ENCODE peak calls at places on chromosomes 3 and 15, in four cellular contexts. Z is A549, M is WTC11, J is K562. Q is an unnamed sample.

GRCh38 chr3:8727793-8728517 is 5.6 kb upstream of the CAV3 start:
- DNase-seq in Z (no peak), M (no peak), J (no peak), Q (no peak)

GRCh38 chr3:149151843-149152242 is 22.4 kb downstream of the HPS3 start:
- DNase-seq in Z (no peak), M (no peak), J (peak), Q (no peak)

GRCh38 chr15:81235781-81236507 is 39.3 kb downstream of the IL16 start:
- DNase-seq in Z (no peak), M (no peak), J (peak), Q (no peak)

GRCh38 chr3:56702487-56703315 is 19.6 kb upstream of the TASOR start:
- DNase-seq in Z (peak), M (no peak), J (peak), Q (peak)

GRCh38 chr15:58864602-58865419 is 68.7 kb downstream of the SLTM start:
- DNase-seq in Z (no peak), M (peak), J (no peak), Q (peak)

GRCh38 chr3:155934215-155934614 is 63.8 kb downstream of the GMPS start:
- DNase-seq in Z (no peak), M (no peak), J (no peak), Q (no peak)

GRCh38 chr15:62110000-62110851 is 43.4 kb downstream of the C2CD4A start:
- DNase-seq in Z (peak), M (no peak), J (no peak), Q (no peak)

GRCh38 chr15:83446904-83447708 is at the start of gene SH3GL3:
- DNase-seq in Z (peak), M (peak), J (peak), Q (no peak)

GRCh38 chr3:123262868-123263267 is 61.1 kb downstream of the SEC22A start:
- DNase-seq in Z (no peak), M (no peak), J (no peak), Q (no peak)

GRCh38 chr3:177144922-177145321 is 52.4 kb downstream of the TBL1XR1 start:
- DNase-seq in Z (no peak), M (no peak), J (no peak), Q (no peak)

GRCh38 chr3:64074895-64075679 is 51.8 kb upstream of the PSMD6 start:
- DNase-seq in Z (no peak), M (no peak), J (no peak), Q (no peak)

GRCh38 chr3:165839296-165840076 is 2.3 kb upstream of the BCHE start:
- DNase-seq in Z (no peak), M (no peak), J (no peak), Q (no peak)

GRCh38 chr15:26460165-26460564 is 312.7 kb downstream of the GABRB3 start:
- DNase-seq in Z (no peak), M (no peak), J (no peak), Q (no peak)

GRCh38 chr3:107740992-107741896 is 218.5 kb downstream of the BBX start:
- DNase-seq in Z (no peak), M (no peak), J (peak), Q (peak)

GRCh38 chr3:89372456-89372855 is 265.0 kb downstream of the EPHA3 start:
- DNase-seq in Z (no peak), M (no peak), J (no peak), Q (no peak)

GRCh38 chr15:78840661-78841060 is 29.4 kb upstream of the ADAMTS7 start:
- DNase-seq in Z (no peak), M (no peak), J (no peak), Q (no peak)

GRCh38 chr3:36741285-36741684 is 23.1 kb downstream of the DCLK3 start:
- DNase-seq in Z (no peak), M (peak), J (no peak), Q (no peak)

GRCh38 chr3:32428092-32429068 is 36.7 kb downstream of the CMTM7 start:
- DNase-seq in Z (no peak), M (no peak), J (no peak), Q (no peak)

GRCh38 chr15:100090411-100090810 is 251.4 kb downstream of the ADAMTS17 start:
- DNase-seq in Z (no peak), M (no peak), J (no peak), Q (no peak)

GRCh38 chr15:27092404-27092803 is 121.4 kb downstream of the GABRG3 start:
- DNase-seq in Z (no peak), M (no peak), J (no peak), Q (no peak)

GRCh38 chr3:86960551-86960950 is 30.4 kb downstream of the VGLL3 start:
- DNase-seq in Z (no peak), M (no peak), J (no peak), Q (no peak)

GRCh38 chr15:98611031-98611430 is 37.3 kb upstream of the IGF1R start:
- DNase-seq in Z (no peak), M (no peak), J (no peak), Q (no peak)

GRCh38 chr3:194275721-194276120 is 75.4 kb downstream of the CPN2 start:
- DNase-seq in Z (no peak), M (peak), J (no peak), Q (no peak)

GRCh38 chr15:20353966-20354883 is 187.4 kb downstream of the GOLGA6L6 start:
- DNase-seq in Z (no peak), M (peak), J (no peak), Q (no peak)

GRCh38 chr3:124768812-124769211 is 38.6 kb downstream of the UMPS start:
- DNase-seq in Z (peak), M (peak), J (peak), Q (peak)

GRCh38 chr3:197841789-197842188 is 50.7 kb downstream of the LRCH3 start:
- DNase-seq in Z (no peak), M (no peak), J (no peak), Q (no peak)

GRCh38 chr3:57382933-57383332 is 90.4 kb upstream of the ASB14 start:
- DNase-seq in Z (no peak), M (no peak), J (no peak), Q (no peak)

GRCh38 chr3:72816843-72817485 is 31.3 kb downstream of the SHQ1 start:
- DNase-seq in Z (no peak), M (no peak), J (no peak), Q (no peak)
- TF ChIP-seq HMGXB4 in Z (no peak), M (no peak), J (no peak), Q (no peak)

GRCh38 chr3:58607816-58608215 is 30.6 kb upstream of the FAM107A start:
- DNase-seq in Z (no peak), M (no peak), J (no peak), Q (no peak)
- TF ChIP-seq HMGXB4 in Z (no peak), M (no peak), J (no peak), Q (no peak)

GRCh38 chr15:31977812-31978662 is 52.3 kb upstream of the CHRNA7 start:
- DNase-seq in Z (peak), M (peak), J (peak), Q (peak)
- TF ChIP-seq HMGXB4 in Z (no peak), M (no peak), J (no peak), Q (no peak)

DNA sequence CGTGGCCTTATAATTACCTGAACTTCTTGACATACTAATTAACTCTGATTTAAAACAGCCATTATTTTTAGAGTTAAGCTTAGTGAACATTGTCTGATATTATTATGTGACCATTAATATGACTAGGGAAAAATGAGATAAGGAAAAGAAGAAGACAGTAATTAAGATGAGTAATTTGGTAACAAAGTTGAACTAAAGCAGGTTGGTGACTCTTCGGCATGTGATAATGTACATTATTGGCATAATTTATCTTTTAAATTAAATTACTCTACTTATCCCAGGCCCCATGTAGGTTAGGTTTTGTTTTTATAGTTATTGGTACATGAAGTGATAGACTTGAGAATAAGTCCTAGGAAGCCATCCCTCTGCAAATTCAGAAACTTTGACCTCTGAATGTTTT is 249.7 kb upstream of the CFAP20DC start:
- DNase-seq in Z (no peak), M (no peak), J (no peak), Q (no peak)
- TF ChIP-seq HMGXB4 in Z (no peak), M (no peak), J (no peak), Q (no peak)

GRCh38 chr3:105277656-105278055 is 89.1 kb upstream of the ALCAM start:
- DNase-seq in Z (no peak), M (no peak), J (no peak), Q (no peak)

GRCh38 chr3:105274536-105274935 is 92.2 kb upstream of the ALCAM start:
- DNase-seq in Z (no peak), M (no peak), J (no peak), Q (no peak)

GRCh38 chr3:105278688-105279087 is 88.0 kb upstream of the ALCAM start:
- DNase-seq in Z (no peak), M (no peak), J (no peak), Q (no peak)

DNA sequence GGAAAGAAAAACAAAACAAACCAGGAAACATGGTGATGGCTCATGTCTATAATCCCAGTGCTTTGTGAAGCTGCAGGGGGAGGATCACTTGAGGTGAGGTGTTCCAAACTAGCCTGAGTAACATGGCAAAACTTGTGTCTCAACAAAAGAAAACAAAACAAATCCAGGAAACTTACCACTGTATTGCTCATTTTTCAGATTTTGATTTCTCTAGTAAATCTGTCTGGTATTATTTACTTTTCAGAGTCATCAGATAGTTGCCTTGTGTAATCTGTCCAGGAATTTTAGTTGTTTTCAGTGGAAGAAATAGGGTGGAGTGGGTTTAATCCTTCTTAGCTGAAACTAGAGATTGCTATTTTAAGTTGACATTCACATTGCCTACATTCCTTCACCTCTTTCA is 91.8 kb upstream of the ALCAM start:
- DNase-seq in Z (no peak), M (no peak), J (no peak), Q (no peak)
- TF ChIP-seq HMGXB4 in Z (no peak), M (no peak), J (no peak), Q (no peak)

DNA sequence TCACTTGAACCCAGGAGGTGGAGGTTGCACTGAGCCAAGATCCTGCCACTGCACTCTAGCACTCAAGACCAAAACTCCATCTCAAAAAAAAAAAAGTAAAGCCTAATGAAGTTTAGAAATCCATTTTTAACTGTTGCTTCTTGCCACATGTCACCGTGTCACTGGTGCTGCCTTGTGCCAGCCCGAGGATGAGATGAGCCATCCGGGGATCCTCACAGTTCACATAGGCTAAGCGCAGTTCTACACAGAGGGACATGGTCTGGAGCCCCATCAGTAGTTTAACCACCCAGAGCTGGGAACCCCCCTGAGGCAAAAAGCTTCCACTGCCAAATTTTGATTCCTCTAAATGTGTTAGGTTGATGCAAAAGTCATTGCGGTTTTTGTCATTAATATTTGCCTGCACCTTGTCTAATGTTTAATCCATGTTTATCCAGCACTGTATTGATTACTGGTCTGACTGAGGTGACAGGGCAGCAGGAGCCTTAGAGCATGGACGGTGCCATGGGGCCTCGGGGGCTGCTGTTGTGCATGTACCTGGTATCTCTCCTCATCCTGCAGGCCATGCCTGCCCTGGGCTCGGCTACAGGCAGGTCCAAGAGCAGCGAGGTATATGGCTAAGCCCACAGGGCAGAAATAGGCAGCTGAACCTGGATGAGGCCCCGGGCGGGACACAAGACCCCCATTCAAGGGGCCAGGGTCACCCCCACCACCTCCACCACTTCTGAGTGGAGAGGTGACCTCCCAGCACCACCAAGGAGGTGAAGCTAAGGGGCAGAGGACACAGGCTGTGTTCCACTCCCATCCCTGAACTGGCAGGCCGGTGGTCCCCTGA is at the start of gene ITIH1:
- DNase-seq in Z (no peak), M (no peak), J (no peak), Q (no peak)
- TF ChIP-seq HMGXB4 in Z (no peak), M (no peak), J (no peak), Q (no peak)

Q was measured in HepG2.